ENCODE peak calls at places on chromosomes 12 and 14, in six cellular contexts. One of them, this sample, is unnamed.

GRCh38 chr12:129208566-129208965 is 355.3 kb downstream of the GLT1D1 start:
- DNase-seq in kidney epithelial cell: no peak
- DNase-seq in upper lobe of right lung: no peak
- DNase-seq in astrocyte: no peak
- DNase-seq in esophagus squamous epithelium: no peak
- DNase-seq in gastrocnemius medialis: no peak
- DNase-seq in this sample: no peak

GRCh38 chr12:88893801-88894200 is 313.5 kb upstream of the KITLG start:
- DNase-seq in kidney epithelial cell: no peak
- DNase-seq in upper lobe of right lung: no peak
- DNase-seq in astrocyte: no peak
- DNase-seq in esophagus squamous epithelium: no peak
- DNase-seq in gastrocnemius medialis: no peak
- DNase-seq in this sample: no peak

GRCh38 chr14:71089974-71090373 is 182.7 kb downstream of the PCNX1 start:
- DNase-seq in kidney epithelial cell: no peak
- DNase-seq in upper lobe of right lung: no peak
- DNase-seq in astrocyte: peak; percentile 34
- DNase-seq in esophagus squamous epithelium: no peak
- DNase-seq in gastrocnemius medialis: no peak
- DNase-seq in this sample: no peak

GRCh38 chr12:53624453-53624852 is 1.7 kb downstream of the ATF7 start:
- DNase-seq in kidney epithelial cell: no peak
- DNase-seq in upper lobe of right lung: no peak
- DNase-seq in astrocyte: no peak
- DNase-seq in esophagus squamous epithelium: no peak
- DNase-seq in gastrocnemius medialis: no peak
- DNase-seq in this sample: no peak

GRCh38 chr12:69988601-69989194 is 163.7 kb downstream of the MYRFL start:
- DNase-seq in kidney epithelial cell: no peak
- DNase-seq in upper lobe of right lung: no peak
- DNase-seq in astrocyte: peak; percentile 77
- DNase-seq in esophagus squamous epithelium: no peak
- DNase-seq in gastrocnemius medialis: no peak
- DNase-seq in this sample: no peak

GRCh38 chr14:98198385-98198784 is 1073.6 kb downstream of the BCL11B start:
- DNase-seq in kidney epithelial cell: no peak
- DNase-seq in upper lobe of right lung: no peak
- DNase-seq in astrocyte: peak; percentile 10
- DNase-seq in esophagus squamous epithelium: no peak
- DNase-seq in gastrocnemius medialis: no peak
- DNase-seq in this sample: no peak

GRCh38 chr12:71873821-71874220 is 34.3 kb downstream of the TBC1D15 start:
- DNase-seq in kidney epithelial cell: no peak
- DNase-seq in upper lobe of right lung: no peak
- DNase-seq in astrocyte: no peak
- DNase-seq in esophagus squamous epithelium: no peak
- DNase-seq in gastrocnemius medialis: no peak
- DNase-seq in this sample: no peak

GRCh38 chr14:99685061-99685995 is 1.2 kb downstream of the CYP46A1 start:
- DNase-seq in kidney epithelial cell: no peak
- DNase-seq in upper lobe of right lung: no peak
- DNase-seq in astrocyte: no peak
- DNase-seq in esophagus squamous epithelium: no peak
- DNase-seq in gastrocnemius medialis: no peak
- DNase-seq in this sample: peak; percentile 23

GRCh38 chr12:94545937-94546771 is 86.5 kb upstream of the CEP83 start:
- DNase-seq in kidney epithelial cell: peak; percentile 32
- DNase-seq in upper lobe of right lung: no peak
- DNase-seq in astrocyte: peak; percentile 52
- DNase-seq in esophagus squamous epithelium: no peak
- DNase-seq in gastrocnemius medialis: peak; percentile 23
- DNase-seq in this sample: peak; percentile 32

GRCh38 chr12:62533755-62534107 is 67.1 kb downstream of the MON2 start:
- DNase-seq in kidney epithelial cell: no peak
- DNase-seq in upper lobe of right lung: no peak
- DNase-seq in astrocyte: no peak
- DNase-seq in esophagus squamous epithelium: no peak
- DNase-seq in gastrocnemius medialis: no peak
- DNase-seq in this sample: no peak

GRCh38 chr14:51554953-51555352 is 96.8 kb upstream of the FRMD6 start:
- DNase-seq in kidney epithelial cell: no peak
- DNase-seq in upper lobe of right lung: no peak
- DNase-seq in astrocyte: no peak
- DNase-seq in esophagus squamous epithelium: no peak
- DNase-seq in gastrocnemius medialis: no peak
- DNase-seq in this sample: peak; percentile 45

GRCh38 chr14:90137807-90138206 is 76.0 kb downstream of the KCNK13 start:
- DNase-seq in kidney epithelial cell: no peak
- DNase-seq in upper lobe of right lung: no peak
- DNase-seq in astrocyte: peak; percentile 75
- DNase-seq in esophagus squamous epithelium: no peak
- DNase-seq in gastrocnemius medialis: no peak
- DNase-seq in this sample: no peak

GRCh38 chr12:121799175-121799841 is 4.5 kb upstream of the SETD1B start:
- DNase-seq in kidney epithelial cell: no peak
- DNase-seq in upper lobe of right lung: peak; percentile 84
- DNase-seq in astrocyte: peak; percentile 86
- DNase-seq in esophagus squamous epithelium: no peak
- DNase-seq in gastrocnemius medialis: peak; percentile 92
- DNase-seq in this sample: no peak

GRCh38 chr12:124916370-124917134 is 2.1 kb upstream of the UBC start:
- DNase-seq in kidney epithelial cell: peak; percentile 89
- DNase-seq in upper lobe of right lung: no peak
- DNase-seq in astrocyte: peak; percentile 92
- DNase-seq in esophagus squamous epithelium: no peak
- DNase-seq in gastrocnemius medialis: peak; percentile 86
- DNase-seq in this sample: peak; percentile 80

GRCh38 chr12:27511031-27511722 is 12.8 kb upstream of the PPFIBP1 start:
- DNase-seq in kidney epithelial cell: no peak
- DNase-seq in upper lobe of right lung: no peak
- DNase-seq in astrocyte: peak; percentile 91
- DNase-seq in esophagus squamous epithelium: no peak
- DNase-seq in gastrocnemius medialis: no peak
- DNase-seq in this sample: no peak

GRCh38 chr14:69268763-69269162 is 8.8 kb downstream of the GALNT16 start:
- DNase-seq in kidney epithelial cell: no peak
- DNase-seq in upper lobe of right lung: no peak
- DNase-seq in astrocyte: peak; percentile 59
- DNase-seq in esophagus squamous epithelium: no peak
- DNase-seq in gastrocnemius medialis: no peak
- DNase-seq in this sample: no peak

GRCh38 chr14:101350710-101351109 is 210.6 kb upstream of the DIO3 start:
- DNase-seq in kidney epithelial cell: no peak
- DNase-seq in upper lobe of right lung: no peak
- DNase-seq in astrocyte: no peak
- DNase-seq in esophagus squamous epithelium: no peak
- DNase-seq in gastrocnemius medialis: no peak
- DNase-seq in this sample: no peak

GRCh38 chr12:69648476-69648875 is 37.8 kb upstream of the LRRC10 start:
- DNase-seq in kidney epithelial cell: peak; percentile 72
- DNase-seq in upper lobe of right lung: no peak
- DNase-seq in astrocyte: peak; percentile 96
- DNase-seq in esophagus squamous epithelium: no peak
- DNase-seq in gastrocnemius medialis: no peak
- DNase-seq in this sample: no peak

GRCh38 chr12:15200703-15201102 is 20.5 kb downstream of the RERG start:
- DNase-seq in kidney epithelial cell: no peak
- DNase-seq in upper lobe of right lung: no peak
- DNase-seq in astrocyte: no peak
- DNase-seq in esophagus squamous epithelium: no peak
- DNase-seq in gastrocnemius medialis: no peak
- DNase-seq in this sample: no peak

GRCh38 chr14:34462132-34462893 is at the start of gene SPTSSA:
- DNase-seq in kidney epithelial cell: peak; percentile 43
- DNase-seq in upper lobe of right lung: peak; percentile 98
- DNase-seq in astrocyte: peak; percentile 78
- DNase-seq in esophagus squamous epithelium: peak; percentile 63
- DNase-seq in gastrocnemius medialis: peak; percentile 87
- DNase-seq in this sample: peak; percentile 91

GRCh38 chr14:98688446-98688845 is 583.6 kb downstream of the BCL11B start:
- DNase-seq in kidney epithelial cell: no peak
- DNase-seq in upper lobe of right lung: no peak
- DNase-seq in astrocyte: no peak
- DNase-seq in esophagus squamous epithelium: no peak
- DNase-seq in gastrocnemius medialis: no peak
- DNase-seq in this sample: no peak

GRCh38 chr12:39905152-39905551 is 200.7 kb downstream of the SLC2A13 start:
- DNase-seq in kidney epithelial cell: no peak
- DNase-seq in upper lobe of right lung: no peak
- DNase-seq in astrocyte: peak; percentile 60
- DNase-seq in esophagus squamous epithelium: no peak
- DNase-seq in gastrocnemius medialis: peak; percentile 31
- DNase-seq in this sample: no peak

GRCh38 chr12:93050026-93050747 is 121.1 kb upstream of the EEA1 start:
- DNase-seq in kidney epithelial cell: peak; percentile 25
- DNase-seq in upper lobe of right lung: no peak
- DNase-seq in astrocyte: peak; percentile 46
- DNase-seq in esophagus squamous epithelium: no peak
- DNase-seq in gastrocnemius medialis: peak; percentile 4
- DNase-seq in this sample: peak; percentile 47

GRCh38 chr14:23621932-23622495 is 14.2 kb upstream of the DHRS2 start:
- DNase-seq in kidney epithelial cell: no peak
- DNase-seq in upper lobe of right lung: no peak
- DNase-seq in astrocyte: no peak
- DNase-seq in esophagus squamous epithelium: no peak
- DNase-seq in gastrocnemius medialis: no peak
- DNase-seq in this sample: no peak

GRCh38 chr12:75923964-75924666 is 107.5 kb downstream of the PHLDA1 start:
- DNase-seq in kidney epithelial cell: no peak
- DNase-seq in upper lobe of right lung: no peak
- DNase-seq in astrocyte: peak; percentile 27
- DNase-seq in esophagus squamous epithelium: no peak
- DNase-seq in gastrocnemius medialis: no peak
- DNase-seq in this sample: no peak

GRCh38 chr12:132317233-132317938 is 12.0 kb downstream of the GALNT9 start:
- DNase-seq in kidney epithelial cell: no peak
- DNase-seq in upper lobe of right lung: no peak
- DNase-seq in astrocyte: no peak
- DNase-seq in esophagus squamous epithelium: no peak
- DNase-seq in gastrocnemius medialis: no peak
- DNase-seq in this sample: no peak

GRCh38 chr12:119319638-119320037 is 14.9 kb upstream of the CCDC60 start:
- DNase-seq in kidney epithelial cell: no peak
- DNase-seq in upper lobe of right lung: no peak
- DNase-seq in astrocyte: no peak
- DNase-seq in esophagus squamous epithelium: no peak
- DNase-seq in gastrocnemius medialis: peak; percentile 6
- DNase-seq in this sample: no peak
- H3K27me3 ChIP-seq in kidney epithelial cell: no peaks in the 10 kb centered on the region
- H3K27me3 ChIP-seq in upper lobe of right lung: no peaks in the 10 kb centered on the region
- H3K27me3 ChIP-seq in astrocyte: no peaks in the 10 kb centered on the region
- H3K27me3 ChIP-seq in esophagus squamous epithelium: no peaks in the 10 kb centered on the region
- H3K27me3 ChIP-seq in gastrocnemius medialis: no peaks in the 10 kb centered on the region
- H3K27me3 ChIP-seq in this sample: no peaks in the 10 kb centered on the region

GRCh38 chr12:113155641-113156040 is 6.1 kb downstream of the CFAP73 start:
- DNase-seq in kidney epithelial cell: no peak
- DNase-seq in upper lobe of right lung: no peak
- DNase-seq in astrocyte: no peak
- DNase-seq in esophagus squamous epithelium: no peak
- DNase-seq in gastrocnemius medialis: no peak
- DNase-seq in this sample: no peak
- H3K27me3 ChIP-seq in kidney epithelial cell: peaks cover 30% of the 10 kb centered on the region
- H3K27me3 ChIP-seq in upper lobe of right lung: peaks cover 52% of the 10 kb centered on the region
- H3K27me3 ChIP-seq in astrocyte: peaks cover 19% of the 10 kb centered on the region
- H3K27me3 ChIP-seq in esophagus squamous epithelium: no peaks in the 10 kb centered on the region
- H3K27me3 ChIP-seq in gastrocnemius medialis: peaks cover 47% of the 10 kb centered on the region
- H3K27me3 ChIP-seq in this sample: peaks cover 35% of the 10 kb centered on the region

DNA sequence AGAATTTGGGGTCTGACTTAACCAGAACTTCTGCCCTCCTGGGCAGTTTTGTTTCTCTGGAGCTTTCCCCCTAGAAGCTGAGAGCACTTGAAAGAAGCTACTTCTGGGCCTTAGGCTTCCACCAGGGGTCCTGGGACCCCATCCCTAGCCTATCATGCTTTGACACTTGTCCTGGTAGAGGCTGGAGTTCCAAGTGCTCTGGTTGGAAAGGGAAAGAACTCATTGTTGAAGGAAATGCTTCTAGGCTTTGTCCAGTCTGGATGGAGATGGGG is 1.4 kb upstream of the COL2A1 start:
- DNase-seq in kidney epithelial cell: no peak
- DNase-seq in upper lobe of right lung: no peak
- DNase-seq in astrocyte: no peak
- DNase-seq in esophagus squamous epithelium: no peak
- DNase-seq in gastrocnemius medialis: no peak
- DNase-seq in this sample: peak; percentile 86
- H3K27me3 ChIP-seq in kidney epithelial cell: peaks cover 64% of the 10 kb centered on the region
- H3K27me3 ChIP-seq in upper lobe of right lung: peaks cover 78% of the 10 kb centered on the region
- H3K27me3 ChIP-seq in astrocyte: peaks cover 83% of the 10 kb centered on the region
- H3K27me3 ChIP-seq in esophagus squamous epithelium: peaks cover 36% of the 10 kb centered on the region
- H3K27me3 ChIP-seq in gastrocnemius medialis: peaks cover 48% of the 10 kb centered on the region
- H3K27me3 ChIP-seq in this sample: peaks cover 84% of the 10 kb centered on the region

DNA sequence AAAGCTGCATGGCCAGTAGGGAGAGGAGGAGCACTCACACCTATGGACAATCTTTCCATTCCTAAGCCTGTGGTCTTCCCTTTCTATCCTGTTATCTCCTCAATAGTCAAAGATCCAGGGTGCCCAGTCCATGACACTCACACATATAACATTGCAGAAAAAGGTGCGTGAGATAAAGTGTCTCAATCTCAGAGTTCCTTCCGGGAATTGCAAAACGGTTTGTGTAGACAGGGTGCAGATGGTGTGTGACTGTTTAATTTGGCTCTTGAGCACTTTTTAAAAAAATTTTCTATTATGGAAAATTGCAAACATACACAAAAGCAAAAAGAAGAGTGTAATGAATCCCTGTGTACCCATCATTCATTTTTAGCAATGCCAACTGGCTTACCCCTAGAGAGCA is 1493.6 kb downstream of the AACS start:
- DNase-seq in kidney epithelial cell: no peak
- DNase-seq in upper lobe of right lung: no peak
- DNase-seq in astrocyte: no peak
- DNase-seq in esophagus squamous epithelium: no peak
- DNase-seq in gastrocnemius medialis: no peak
- DNase-seq in this sample: no peak
- H3K27me3 ChIP-seq in kidney epithelial cell: no peaks in the 10 kb centered on the region
- H3K27me3 ChIP-seq in upper lobe of right lung: no peaks in the 10 kb centered on the region
- H3K27me3 ChIP-seq in astrocyte: no peaks in the 10 kb centered on the region
- H3K27me3 ChIP-seq in esophagus squamous epithelium: no peaks in the 10 kb centered on the region
- H3K27me3 ChIP-seq in gastrocnemius medialis: no peaks in the 10 kb centered on the region
- H3K27me3 ChIP-seq in this sample: no peaks in the 10 kb centered on the region

GRCh38 chr12:4202482-4202881 is 71.1 kb upstream of the CCND2 start:
- DNase-seq in kidney epithelial cell: no peak
- DNase-seq in upper lobe of right lung: no peak
- DNase-seq in astrocyte: no peak
- DNase-seq in esophagus squamous epithelium: no peak
- DNase-seq in gastrocnemius medialis: no peak
- DNase-seq in this sample: no peak
- H3K27me3 ChIP-seq in kidney epithelial cell: peaks cover 3% of the 10 kb centered on the region
- H3K27me3 ChIP-seq in upper lobe of right lung: no peaks in the 10 kb centered on the region
- H3K27me3 ChIP-seq in astrocyte: peaks cover 5% of the 10 kb centered on the region
- H3K27me3 ChIP-seq in esophagus squamous epithelium: no peaks in the 10 kb centered on the region
- H3K27me3 ChIP-seq in gastrocnemius medialis: peaks cover 11% of the 10 kb centered on the region
- H3K27me3 ChIP-seq in this sample: peaks cover 18% of the 10 kb centered on the region

GRCh38 chr12:57638096-57638495 is 5.1 kb upstream of the B4GALNT1 start:
- DNase-seq in kidney epithelial cell: no peak
- DNase-seq in upper lobe of right lung: no peak
- DNase-seq in astrocyte: no peak
- DNase-seq in esophagus squamous epithelium: no peak
- DNase-seq in gastrocnemius medialis: no peak
- DNase-seq in this sample: peak; percentile 89
- H3K27me3 ChIP-seq in kidney epithelial cell: peaks cover 16% of the 10 kb centered on the region
- H3K27me3 ChIP-seq in upper lobe of right lung: peaks cover 46% of the 10 kb centered on the region
- H3K27me3 ChIP-seq in astrocyte: peaks cover 12% of the 10 kb centered on the region
- H3K27me3 ChIP-seq in esophagus squamous epithelium: no peaks in the 10 kb centered on the region
- H3K27me3 ChIP-seq in gastrocnemius medialis: no peaks in the 10 kb centered on the region
- H3K27me3 ChIP-seq in this sample: peaks cover 81% of the 10 kb centered on the region